ENCODE peak calls at places on chromosome 5, in ten cellular contexts. J, F, M, N, R, P, W, O, I and E are unnamed samples. For H3K27me3, the result is how much of the 10 kb centered on the place peaks cover.

GRCh38 chr5:22572941-22573340 is 280.2 kb downstream of the CDH12 start:
- DNase-seq in J (no peak), F (no peak), M (no peak), N (no peak), R (no peak), P (no peak), W (no peak), O (no peak), I (no peak), E (no peak)

GRCh38 chr5:78526049-78526525 is 122.5 kb downstream of the LHFPL2 start:
- DNase-seq in J (no peak), F (no peak), M (no peak), N (no peak), R (no peak), P (no peak), W (peak), O (no peak), I (no peak), E (peak)

GRCh38 chr5:80229902-80230255 is 26.0 kb downstream of the SERINC5 start:
- DNase-seq in J (no peak), F (no peak), M (no peak), N (no peak), R (no peak), P (no peak), W (no peak), O (no peak), I (no peak), E (no peak)

GRCh38 chr5:148969291-148969690 is 93.6 kb downstream of the SH3TC2 start:
- DNase-seq in J (no peak), F (no peak), M (no peak), N (no peak), R (no peak), P (peak), W (no peak), O (no peak), I (no peak), E (no peak)

GRCh38 chr5:6829150-6829784 is 116.0 kb downstream of the TENT4A start:
- DNase-seq in J (no peak), F (no peak), M (no peak), N (no peak), R (no peak), P (no peak), W (no peak), O (no peak), I (no peak), E (no peak)

GRCh38 chr5:176816791-176817272 is 6.5 kb downstream of the UNC5A start:
- DNase-seq in J (no peak), F (no peak), M (no peak), N (no peak), R (peak), P (no peak), W (no peak), O (no peak), I (no peak), E (no peak)

GRCh38 chr5:78829811-78830499 is 155.2 kb downstream of the ARSB start:
- DNase-seq in J (no peak), F (peak), M (peak), N (no peak), R (no peak), P (peak), W (peak), O (no peak), I (no peak), E (no peak)

GRCh38 chr5:78778538-78778937 is 130.0 kb upstream of the LHFPL2 start:
- DNase-seq in J (no peak), F (no peak), M (no peak), N (no peak), R (no peak), P (no peak), W (peak), O (no peak), I (no peak), E (no peak)

GRCh38 chr5:140076142-140076541 is 33.0 kb upstream of the NRG2 start:
- DNase-seq in J (no peak), F (no peak), M (no peak), N (no peak), R (no peak), P (no peak), W (no peak), O (no peak), I (no peak), E (no peak)

GRCh38 chr5:30981576-30981975 is 211.9 kb upstream of the CDH6 start:
- DNase-seq in J (no peak), F (no peak), M (no peak), N (no peak), R (no peak), P (no peak), W (no peak), O (no peak), I (no peak), E (no peak)

GRCh38 chr5:166427211-166427610 is 1864.2 kb upstream of the WWC1 start:
- DNase-seq in J (no peak), F (no peak), M (no peak), N (no peak), R (no peak), P (no peak), W (no peak), O (no peak), I (no peak), E (no peak)

GRCh38 chr5:180085837-180086236 is 14.3 kb upstream of the RNF130 start:
- DNase-seq in J (no peak), F (no peak), M (no peak), N (no peak), R (peak), P (no peak), W (no peak), O (no peak), I (no peak), E (no peak)

GRCh38 chr5:59193616-59194319 is 610.9 kb downstream of the RAB3C start:
- DNase-seq in J (no peak), F (no peak), M (no peak), N (peak), R (no peak), P (no peak), W (peak), O (no peak), I (no peak), E (peak)

GRCh38 chr5:79237735-79238560 is 2.0 kb downstream of the JMY start:
- DNase-seq in J (no peak), F (no peak), M (no peak), N (no peak), R (no peak), P (no peak), W (peak), O (no peak), I (no peak), E (no peak)

GRCh38 chr5:80816590-80816989 is 143.6 kb upstream of the RASGRF2 start:
- DNase-seq in J (no peak), F (no peak), M (no peak), N (no peak), R (no peak), P (no peak), W (no peak), O (no peak), I (no peak), E (no peak)

GRCh38 chr5:66223637-66224036 is 79.5 kb downstream of the SREK1 start:
- DNase-seq in J (peak), F (peak), M (peak), N (no peak), R (no peak), P (no peak), W (peak), O (no peak), I (peak), E (no peak)

GRCh38 chr5:107157811-107158210 is 512.9 kb downstream of the EFNA5 start:
- DNase-seq in J (no peak), F (no peak), M (no peak), N (no peak), R (peak), P (no peak), W (no peak), O (no peak), I (no peak), E (no peak)

GRCh38 chr5:103216137-103216536 is 42.4 kb upstream of the MACIR start:
- DNase-seq in J (no peak), F (no peak), M (no peak), N (no peak), R (no peak), P (no peak), W (no peak), O (no peak), I (no peak), E (no peak)

GRCh38 chr5:178287091-178287790 is 54.6 kb upstream of the PHYKPL start:
- DNase-seq in J (no peak), F (no peak), M (no peak), N (no peak), R (no peak), P (no peak), W (no peak), O (peak), I (no peak), E (no peak)

GRCh38 chr5:123438244-123438643 is 15.0 kb upstream of the CEP120 start:
- DNase-seq in J (no peak), F (no peak), M (no peak), N (no peak), R (no peak), P (no peak), W (no peak), O (no peak), I (no peak), E (no peak)

GRCh38 chr5:124513216-124513615 is 233.2 kb downstream of the ZNF608 start:
- DNase-seq in J (no peak), F (no peak), M (no peak), N (no peak), R (no peak), P (no peak), W (no peak), O (no peak), I (no peak), E (peak)

GRCh38 chr5:138461343-138462125 is 3.7 kb upstream of the EGR1 start:
- DNase-seq in J (no peak), F (no peak), M (no peak), N (peak), R (no peak), P (no peak), W (peak), O (no peak), I (no peak), E (no peak)

GRCh38 chr5:177982072-177982727 is 13.8 kb downstream of the PROP1 start:
- DNase-seq in J (peak), F (no peak), M (peak), N (no peak), R (peak), P (no peak), W (no peak), O (no peak), I (no peak), E (no peak)

GRCh38 chr5:50711280-50711679 is 44.8 kb downstream of the PARP8 start:
- DNase-seq in J (no peak), F (peak), M (no peak), N (peak), R (no peak), P (no peak), W (peak), O (no peak), I (peak), E (no peak)

DNA sequence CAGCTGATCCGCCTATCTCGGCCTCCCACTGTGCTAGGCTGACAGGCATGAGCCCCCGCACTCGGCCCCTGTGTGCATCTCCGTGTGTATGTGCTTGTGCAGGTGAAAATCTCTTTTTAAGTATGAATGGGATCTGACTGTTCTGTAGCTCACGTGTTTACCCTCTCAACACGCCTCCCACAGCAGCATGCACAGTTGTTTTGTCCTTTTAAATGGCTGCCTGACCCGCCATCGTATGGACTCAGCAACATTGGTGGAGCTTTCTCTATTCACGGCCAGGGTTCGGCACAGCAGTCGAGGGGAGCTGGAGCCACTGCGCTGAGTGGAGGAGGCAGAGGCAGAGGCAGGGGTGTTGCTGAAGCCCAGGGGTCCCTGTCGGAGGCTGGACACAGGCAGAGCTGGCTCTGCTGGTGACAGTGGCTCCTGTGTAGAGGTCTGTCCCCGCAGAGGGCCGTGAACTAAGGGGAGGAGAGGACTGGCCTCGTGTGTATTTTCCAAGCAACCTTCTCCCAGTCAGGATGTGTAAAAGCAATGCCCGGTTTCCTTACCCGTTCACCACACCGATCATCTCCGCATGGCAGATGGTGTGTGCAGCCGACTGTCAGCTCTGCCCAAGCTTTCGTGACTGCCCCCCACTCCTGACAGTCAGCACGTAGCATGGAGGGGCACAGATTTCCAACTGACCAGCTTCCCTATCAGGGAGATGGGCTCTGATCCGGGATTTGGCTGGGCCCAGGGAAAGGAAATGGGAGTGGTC is 37.3 kb downstream of the MRPL36 start:
- DNase-seq in J (no peak), F (no peak), M (no peak), N (no peak), R (no peak), P (no peak), W (no peak), O (peak), I (no peak), E (no peak)
- H3K27me3 ChIP-seq in J (half or more), F (under half), M (under half), N (under half), R (under half), P (under half), W (under half), O (under half), I (under half), E (under half)

GRCh38 chr5:19314840-19315239 is 673.2 kb downstream of the CDH18 start:
- DNase-seq in J (no peak), F (no peak), M (no peak), N (peak), R (no peak), P (no peak), W (peak), O (no peak), I (peak), E (peak)
- TF ChIP-seq CTCF in J (no peak), F (no peak), M (no peak), N (peak), R (no peak), P (no peak), W (peak), O (no peak), I (no peak), E (peak)

DNA sequence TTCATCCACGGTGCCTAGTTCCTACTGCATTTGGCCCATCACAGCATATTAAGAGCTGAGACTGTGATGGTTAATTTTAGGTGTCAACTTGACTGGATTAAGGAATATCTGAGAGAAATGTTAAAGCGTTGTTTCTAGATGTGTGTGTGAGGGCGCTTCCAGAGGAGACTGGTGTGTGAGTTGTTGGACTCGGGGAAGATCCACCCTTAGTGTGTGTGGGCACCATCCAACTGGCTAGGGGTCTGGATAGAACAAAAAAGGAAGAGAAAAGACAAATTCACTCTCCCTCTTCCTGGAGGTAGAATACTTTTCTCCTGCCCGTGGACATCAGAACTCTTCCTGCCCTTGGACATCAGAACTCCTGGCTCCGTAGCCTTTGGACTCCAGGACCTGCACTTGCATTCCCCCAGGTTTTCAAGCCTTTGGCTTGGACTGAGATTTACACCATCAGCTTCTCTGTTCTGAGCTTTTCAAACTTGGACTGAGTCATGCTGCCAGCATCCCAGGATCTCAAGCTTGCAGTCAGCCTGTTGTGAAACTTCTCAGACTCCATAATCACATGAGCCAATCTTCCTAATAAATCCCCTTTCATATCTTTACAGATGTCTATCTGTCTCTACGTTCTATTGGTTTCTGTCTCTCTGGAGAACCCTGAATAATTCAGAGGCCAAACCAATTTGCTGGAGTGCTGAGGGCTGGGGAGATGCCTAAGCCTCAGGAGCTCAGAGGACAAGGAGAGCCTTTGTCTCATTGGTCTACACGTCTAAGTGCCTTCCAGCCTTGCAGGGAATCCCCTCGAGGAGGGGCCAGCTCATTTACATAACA is 164.5 kb downstream of the DCP2 start:
- DNase-seq in J (no peak), F (no peak), M (no peak), N (peak), R (no peak), P (no peak), W (peak), O (no peak), I (no peak), E (peak)
- H3K4me3 ChIP-seq in J (no peak), F (no peak), M (no peak), N (no peak), R (no peak), P (no peak), W (no peak), O (no peak), I (no peak), E (no peak)

GRCh38 chr5:76081811-76082783 is 1.1 kb upstream of the SV2C start:
- DNase-seq in J (no peak), F (no peak), M (no peak), N (no peak), R (peak), P (no peak), W (no peak), O (peak), I (no peak), E (no peak)
- H3K27me3 ChIP-seq in J (under half), F (under half), M (under half), N (half or more), R (half or more), P (under half), W (under half), O (under half), I (under half), E (half or more)

DNA sequence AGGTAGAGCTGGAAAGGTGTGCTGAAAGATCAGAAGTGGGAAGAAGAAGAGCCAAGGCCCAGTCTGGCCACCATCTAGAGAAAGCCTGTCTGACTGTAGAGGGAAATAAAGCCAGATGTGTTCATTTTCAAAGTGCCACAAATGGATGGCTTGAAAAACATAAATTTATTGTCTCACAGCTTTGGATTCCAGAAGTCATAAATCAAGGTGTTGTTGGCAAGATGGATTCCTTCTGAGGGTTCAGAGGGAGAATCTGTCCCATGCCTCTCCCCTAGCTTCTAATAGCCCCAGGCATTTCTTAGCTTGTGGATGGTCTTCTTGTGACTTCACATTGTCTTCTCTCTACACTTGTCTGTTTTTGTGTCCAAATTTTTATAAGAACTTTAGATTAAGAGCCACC is 6.2 kb upstream of the PRELID2 start:
- DNase-seq in J (no peak), F (no peak), M (no peak), N (no peak), R (no peak), P (no peak), W (no peak), O (no peak), I (no peak), E (no peak)
- TF ChIP-seq CTCF in J (no peak), F (no peak), M (no peak), N (no peak), R (no peak), P (no peak), W (no peak), O (no peak), I (no peak), E (no peak)

GRCh38 chr5:109399092-109399759 is 10.5 kb downstream of the PJA2 start:
- DNase-seq in J (peak), F (no peak), M (peak), N (no peak), R (no peak), P (no peak), W (peak), O (no peak), I (no peak), E (no peak)

GRCh38 chr5:109390188-109390587 is 19.6 kb downstream of the PJA2 start:
- DNase-seq in J (no peak), F (no peak), M (no peak), N (no peak), R (no peak), P (no peak), W (no peak), O (no peak), I (no peak), E (no peak)

GRCh38 chr5:109396965-109397364 is 12.8 kb downstream of the PJA2 start:
- DNase-seq in J (no peak), F (no peak), M (no peak), N (no peak), R (no peak), P (no peak), W (no peak), O (no peak), I (no peak), E (no peak)

GRCh38 chr5:109394806-109395205 is 15.0 kb downstream of the PJA2 start:
- DNase-seq in J (no peak), F (no peak), M (no peak), N (no peak), R (no peak), P (no peak), W (no peak), O (no peak), I (no peak), E (no peak)
- H3K4me3 ChIP-seq in J (no peak), F (no peak), M (no peak), N (no peak), R (no peak), P (no peak), W (no peak), O (no peak), I (no peak), E (no peak)

GRCh38 chr5:63563008-63563917 is 399.0 kb downstream of the HTR1A start:
- DNase-seq in J (no peak), F (no peak), M (no peak), N (no peak), R (no peak), P (peak), W (no peak), O (peak), I (no peak), E (no peak)

GRCh38 chr5:63570752-63571151 is 391.5 kb downstream of the HTR1A start:
- DNase-seq in J (no peak), F (no peak), M (no peak), N (no peak), R (peak), P (no peak), W (no peak), O (peak), I (no peak), E (no peak)

GRCh38 chr5:63564789-63565188 is 397.5 kb downstream of the HTR1A start:
- DNase-seq in J (no peak), F (no peak), M (no peak), N (no peak), R (no peak), P (no peak), W (no peak), O (no peak), I (no peak), E (no peak)
- H3K27me3 ChIP-seq in J (under half), F (under half), M (under half), N (under half), R (under half), P (under half), W (under half), O (under half), I (under half), E (under half)

GRCh38 chr5:15598294-15598902 is 98.4 kb downstream of the FBXL7 start:
- DNase-seq in J (peak), F (peak), M (peak), N (peak), R (peak), P (no peak), W (no peak), O (no peak), I (no peak), E (no peak)
- TF ChIP-seq CTCF in J (no peak), F (peak), M (peak), N (peak), R (peak), P (no peak), W (peak), O (peak), I (no peak), E (peak)

GRCh38 chr5:51961154-51961562 is 577.9 kb downstream of the ISL1 start:
- DNase-seq in J (no peak), F (no peak), M (no peak), N (no peak), R (no peak), P (no peak), W (no peak), O (no peak), I (no peak), E (no peak)
- H3K4me3 ChIP-seq in J (no peak), F (no peak), M (no peak), N (no peak), R (no peak), P (no peak), W (no peak), O (no peak), I (no peak), E (no peak)

GRCh38 chr5:525916-526315 is 1.7 kb upstream of the SLC9A3 start:
- DNase-seq in J (no peak), F (no peak), M (no peak), N (no peak), R (no peak), P (no peak), W (no peak), O (no peak), I (no peak), E (no peak)

GRCh38 chr5:524442-525163 is at the start of gene SLC9A3:
- DNase-seq in J (no peak), F (no peak), M (no peak), N (no peak), R (no peak), P (no peak), W (no peak), O (no peak), I (no peak), E (no peak)

GRCh38 chr5:525164-525761 is 1.0 kb upstream of the SLC9A3 start:
- DNase-seq in J (no peak), F (no peak), M (no peak), N (no peak), R (no peak), P (no peak), W (no peak), O (no peak), I (no peak), E (no peak)

GRCh38 chr5:522899-523657 is 1.2 kb downstream of the SLC9A3 start:
- DNase-seq in J (no peak), F (no peak), M (no peak), N (peak), R (peak), P (no peak), W (no peak), O (no peak), I (no peak), E (no peak)

GRCh38 chr5:523658-524441 is 399 bp downstream of the SLC9A3 start:
- DNase-seq in J (no peak), F (no peak), M (no peak), N (no peak), R (peak), P (no peak), W (no peak), O (no peak), I (no peak), E (no peak)
- H3K27me3 ChIP-seq in J (under half), F (half or more), M (under half), N (half or more), R (half or more), P (under half), W (half or more), O (under half), I (under half), E (half or more)